ENCODE peak calls at places on chromosome 2, in eight cellular contexts. V, R, J, G, T, O, C and Y are unnamed samples.

GRCh38 chr2:64467463-64467843 is 13.5 kb downstream of the LGALSL start:
- DNase-seq in R (no peak), O (no peak), G (no peak), T (no peak), C (no peak), J (no peak), V (no peak), Y (no peak)

GRCh38 chr2:233247744-233248143 is 3.7 kb upstream of the ATG16L1 start:
- DNase-seq in C (no peak), O (no peak), J (peak), T (no peak), R (no peak), V (no peak), G (no peak), Y (no peak)

GRCh38 chr2:173521450-173522192 is 166.9 kb downstream of the CDCA7 start:
- DNase-seq in C (no peak), T (no peak), J (peak), O (no peak), V (no peak), R (no peak), G (no peak), Y (no peak)

GRCh38 chr2:232321156-232321816 is 57.3 kb upstream of the ALPP start:
- DNase-seq in R (no peak), J (no peak), C (no peak), T (no peak), V (no peak), O (no peak), G (no peak), Y (no peak)

GRCh38 chr2:74482801-74483674 is at the start of the genes CCDC142 and TTC31:
- DNase-seq in C (peak), G (peak), V (peak), J (peak), T (peak), R (peak), O (peak), Y (peak)

GRCh38 chr2:44075536-44075935 is 79.7 kb upstream of the LRPPRC start:
- DNase-seq in T (no peak), J (peak), G (no peak), C (no peak), R (no peak), V (no peak), O (no peak), Y (no peak)

GRCh38 chr2:178029342-178029741 is 43.2 kb downstream of the PDE11A start:
- DNase-seq in J (no peak), T (no peak), C (no peak), G (no peak), R (no peak), V (no peak), O (no peak), Y (no peak)

GRCh38 chr2:47083886-47084682 is 71.0 kb downstream of the STPG4 start:
- DNase-seq in J (peak), T (no peak), V (no peak), R (no peak), C (no peak), G (no peak), O (no peak), Y (no peak)

GRCh38 chr2:85838181-85838580 is 50.6 kb downstream of the ST3GAL5 start:
- DNase-seq in R (no peak), C (no peak), O (no peak), V (no peak), J (no peak), T (no peak), G (no peak), Y (no peak)

GRCh38 chr2:163713534-163714311 is 22.1 kb downstream of the FIGN start:
- DNase-seq in G (no peak), R (no peak), V (no peak), J (no peak), C (no peak), T (no peak), O (no peak), Y (no peak)

GRCh38 chr2:26299488-26300092 is 46.4 kb upstream of the SELENOI start:
- DNase-seq in R (no peak), C (peak), J (peak), O (no peak), V (peak), G (peak), T (no peak), Y (no peak)

GRCh38 chr2:195319112-195319460 is 337.9 kb upstream of the SLC39A10 start:
- DNase-seq in V (peak), J (peak), T (no peak), R (no peak), C (no peak), O (no peak), G (no peak), Y (no peak)

GRCh38 chr2:37570773-37571570 is 100.5 kb downstream of the CDC42EP3 start:
- DNase-seq in G (no peak), T (no peak), C (no peak), O (no peak), J (peak), V (no peak), R (no peak), Y (no peak)

GRCh38 chr2:19048593-19049264 is 309.7 kb downstream of the OSR1 start:
- DNase-seq in J (no peak), C (no peak), O (no peak), R (no peak), V (no peak), T (no peak), G (no peak), Y (no peak)

GRCh38 chr2:74675090-74675489 is 21.0 kb downstream of the SEMA4F start:
- DNase-seq in R (no peak), T (no peak), C (no peak), J (no peak), O (no peak), G (peak), V (no peak), Y (no peak)

GRCh38 chr2:205040323-205040722 is 495.0 kb downstream of the PARD3B start:
- DNase-seq in C (no peak), O (no peak), J (no peak), G (no peak), V (no peak), R (no peak), T (no peak), Y (no peak)

GRCh38 chr2:30110773-30111172 is 36.0 kb upstream of the YPEL5 start:
- DNase-seq in T (no peak), G (no peak), R (no peak), V (no peak), O (no peak), C (no peak), J (peak), Y (no peak)

GRCh38 chr2:216859944-216860343 is at the start of gene TNP1:
- DNase-seq in G (no peak), T (no peak), O (no peak), R (no peak), C (no peak), J (no peak), V (no peak), Y (no peak)

GRCh38 chr2:193469251-193469650 is 1274.5 kb upstream of the TMEFF2 start:
- DNase-seq in V (no peak), O (peak), G (no peak), J (no peak), R (no peak), T (no peak), C (no peak), Y (no peak)

GRCh38 chr2:207416936-207417718 is 112.6 kb upstream of the CREB1 start:
- DNase-seq in J (peak), O (no peak), V (no peak), R (no peak), C (no peak), T (no peak), G (no peak), Y (no peak)

GRCh38 chr2:64617631-64618151 is 36.0 kb downstream of the SERTAD2 start:
- DNase-seq in T (no peak), V (no peak), R (no peak), C (no peak), J (no peak), G (no peak), O (no peak), Y (peak)

GRCh38 chr2:69272803-69273471 is 114.1 kb downstream of the GFPT1 start:
- DNase-seq in J (peak), O (no peak), R (no peak), G (no peak), C (no peak), T (no peak), V (no peak), Y (no peak)
- TF ChIP-seq CTCF in J (no peak), O (no peak), R (no peak), G (no peak), C (no peak), T (no peak), V (no peak), Y (no peak)

DNA sequence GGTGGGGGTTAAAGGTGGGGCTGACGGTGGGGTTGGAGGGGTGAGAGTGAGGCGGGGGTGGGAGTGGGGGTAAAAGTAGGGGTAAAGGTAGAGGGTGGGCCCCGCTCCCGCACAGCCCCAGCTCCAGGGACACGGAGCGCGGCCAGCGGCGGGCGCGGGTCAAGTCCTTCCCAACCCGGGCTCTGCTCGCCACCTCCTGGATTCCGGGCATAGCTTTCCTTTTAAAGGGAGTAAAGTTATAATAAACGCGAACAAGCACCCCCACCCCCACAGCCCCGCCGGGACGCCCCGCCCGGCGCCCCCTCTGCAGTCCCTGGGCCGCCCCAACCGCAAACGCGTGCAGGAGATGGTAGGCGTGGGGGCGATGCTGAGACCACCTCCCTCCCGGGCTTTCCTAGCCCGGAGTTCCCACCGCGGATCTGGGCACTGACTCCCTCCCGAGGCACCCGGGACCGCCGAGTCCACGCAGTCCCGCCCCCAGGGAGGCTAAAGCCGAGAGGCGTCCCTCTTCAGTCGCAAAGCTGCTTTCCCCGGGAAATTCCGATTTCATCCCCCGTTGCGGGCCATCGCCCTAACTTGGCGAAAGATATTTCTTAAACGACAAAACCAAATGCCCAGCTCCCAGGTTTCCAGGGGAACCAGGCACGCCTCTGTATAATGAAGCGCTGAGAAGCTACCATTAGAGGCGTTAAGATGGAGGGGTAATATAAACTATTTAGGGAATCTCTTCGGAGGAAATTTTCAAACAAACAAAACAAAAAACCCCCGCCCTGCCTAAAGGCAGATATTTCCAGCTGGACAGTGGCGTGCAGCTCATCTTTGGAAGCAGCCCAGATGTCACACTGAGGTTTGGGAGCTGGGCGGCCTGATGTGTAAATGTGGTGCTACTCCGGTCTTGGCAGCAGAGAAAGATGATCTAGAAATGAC is at the start of gene LIMS2:
- DNase-seq in O (no peak), C (no peak), T (no peak), V (no peak), G (no peak), J (peak), R (no peak), Y (peak)
- TF ChIP-seq CTCF in O (no peak), C (no peak), T (peak), V (no peak), G (no peak), J (no peak), R (no peak), Y (no peak)

GRCh38 chr2:228983700-228984099 is 287.4 kb downstream of the PID1 start:
- DNase-seq in G (no peak), V (no peak), O (no peak), R (no peak), J (no peak), T (no peak), C (no peak), Y (no peak)
- TF ChIP-seq CTCF in G (no peak), V (no peak), O (no peak), R (no peak), J (no peak), T (no peak), C (no peak), Y (no peak)

GRCh38 chr2:200305797-200306718 is at the start of gene SPATS2L:
- DNase-seq in G (peak), R (peak), V (no peak), J (peak), C (peak), O (peak), T (peak), Y (peak)
- TF ChIP-seq CTCF in G (no peak), R (peak), V (no peak), J (no peak), C (peak), O (peak), T (peak), Y (no peak)